ENCODE peak calls at places on chromosome 13, in ten cellular contexts. G, P, K, F, V, D, L, J, H and U are unnamed samples.

GRCh38 chr13:36767276-36767675 is 51.7 kb upstream of the RFXAP start:
- ATAC-seq in V (no peak), D (no peak), K (no peak), G (no peak), L (no peak), J (no peak), H (no peak), F (no peak), P (no peak), U (no peak)

GRCh38 chr13:83622422-83622784 is 259.9 kb downstream of the SLITRK1 start:
- ATAC-seq in L (no peak), J (no peak), G (no peak), F (no peak), D (no peak), V (no peak), H (no peak), K (no peak), P (no peak), U (no peak)

GRCh38 chr13:25391932-25392331 is 20.2 kb downstream of the ATP8A2 start:
- ATAC-seq in K (no peak), J (no peak), P (no peak), D (no peak), F (no peak), V (no peak), L (no peak), G (no peak), H (no peak), U (no peak)

GRCh38 chr13:52837850-52838249 is 10.6 kb downstream of the PCDH8 start:
- ATAC-seq in J (no peak), H (no peak), G (no peak), P (no peak), D (no peak), K (no peak), V (no peak), F (no peak), L (no peak), U (no peak)

GRCh38 chr13:100738176-100738855 is 63.7 kb upstream of the TMTC4 start:
- ATAC-seq in K (no peak), L (no peak), H (no peak), V (no peak), G (no peak), D (no peak), P (no peak), F (no peak), J (no peak), U (no peak)

GRCh38 chr13:50483416-50483815 is 360.1 kb downstream of the DLEU7 start:
- ATAC-seq in D (no peak), K (no peak), G (no peak), L (no peak), P (no peak), V (no peak), F (no peak), H (no peak), J (no peak), U (no peak)

GRCh38 chr13:44474122-44474910 is 100.7 kb downstream of the SERP2 start:
- ATAC-seq in L (no peak), P (no peak), D (no peak), K (no peak), F (no peak), J (no peak), V (no peak), G (no peak), H (peak), U (no peak)

GRCh38 chr13:91383836-91384235 is 14.6 kb upstream of the GPC5 start:
- ATAC-seq in K (no peak), L (peak), D (no peak), J (no peak), H (no peak), G (no peak), P (no peak), F (no peak), V (no peak), U (no peak)

GRCh38 chr13:91185294-91185863 is 162.1 kb upstream of the MIR17HG start:
- ATAC-seq in F (no peak), L (no peak), K (no peak), G (no peak), V (no peak), D (peak), P (no peak), H (no peak), J (no peak), U (no peak)

GRCh38 chr13:23715762-23716235 is 145.6 kb downstream of the TNFRSF19 start:
- ATAC-seq in D (peak), P (no peak), K (no peak), L (peak), J (no peak), V (peak), F (no peak), G (no peak), H (peak), U (no peak)

GRCh38 chr13:30241537-30241936 is 65.8 kb downstream of the KATNAL1 start:
- ATAC-seq in K (no peak), G (no peak), L (no peak), P (no peak), F (no peak), J (no peak), V (peak), H (no peak), D (no peak), U (no peak)

GRCh38 chr13:24512208-24513068 is at the start of gene PARP4:
- ATAC-seq in H (peak), D (peak), P (peak), L (peak), J (peak), G (peak), K (peak), V (peak), F (peak), U (peak)

GRCh38 chr13:46698910-46699460 is 98.0 kb downstream of the ESD start:
- ATAC-seq in V (peak), D (no peak), J (no peak), L (no peak), K (no peak), F (no peak), G (no peak), H (no peak), P (no peak), U (no peak)

GRCh38 chr13:75870397-75870801 is 234.3 kb downstream of the LMO7 start:
- ATAC-seq in L (no peak), V (no peak), D (peak), J (no peak), K (peak), F (peak), P (peak), H (no peak), G (peak), U (no peak)

GRCh38 chr13:95192998-95193397 is 108.3 kb downstream of the ABCC4 start:
- ATAC-seq in P (no peak), J (no peak), H (no peak), K (no peak), L (no peak), F (no peak), G (no peak), D (no peak), V (no peak), U (no peak)

GRCh38 chr13:108947551-108948030 is 318.2 kb downstream of the MYO16 start:
- ATAC-seq in V (no peak), L (no peak), H (no peak), K (no peak), D (no peak), J (no peak), P (no peak), F (peak), G (no peak), U (no peak)

GRCh38 chr13:45257638-45258338 is 56.9 kb upstream of the KCTD4 start:
- ATAC-seq in G (no peak), L (no peak), F (no peak), D (no peak), K (no peak), H (no peak), P (no peak), V (no peak), J (peak), U (no peak)

GRCh38 chr13:49898792-49899191 is 37.3 kb downstream of the SPRYD7 start:
- ATAC-seq in L (no peak), D (no peak), F (no peak), G (no peak), P (no peak), V (no peak), H (no peak), K (no peak), J (no peak), U (no peak)

GRCh38 chr13:47886314-47886713 is 114.8 kb downstream of the SUCLA2 start:
- ATAC-seq in L (no peak), H (no peak), G (no peak), J (no peak), P (no peak), F (no peak), D (no peak), V (no peak), K (peak), U (no peak)

GRCh38 chr13:111256946-111257345 is 63.5 kb upstream of the TEX29 start:
- ATAC-seq in H (no peak), L (no peak), G (no peak), V (no peak), K (no peak), F (no peak), P (no peak), J (no peak), D (no peak), U (no peak)

GRCh38 chr13:30665638-30666037 is 47.9 kb downstream of the USPL1 start:
- ATAC-seq in F (no peak), P (no peak), J (no peak), D (no peak), G (no peak), K (peak), H (no peak), V (no peak), L (no peak), U (no peak)